ENCODE peak calls at places on chromosomes 2 and 18, in nine cellular contexts. R is lung; D is OCI-LY7; G is HCEC 1CT; O is T-cell; U is stimulated activated CD4-positive, alpha-beta T cell treated with anti-CD3 and anti-CD28 coated beads, Interleukin-15, amount 100 ng/mL, for 1 hour; J is activated CD8-positive, alpha-beta T cell treated with anti-CD3 and anti-CD28 coated beads for 36 hours; A is ELR; C is RPMI7951. H is an unnamed sample.

GRCh38 chr2:181163139-181163538 is 182.7 kb downstream of the UBE2E3 start:
- DNase-seq in U (no peak), O (peak; percentile 20), C (no peak), G (no peak), J (peak; percentile 56), R (no peak), D (no peak), A (no peak), H (no peak)

GRCh38 chr2:52074139-52074719 is 1042.3 kb upstream of the NRXN1 start:
- DNase-seq in C (no peak), O (no peak), J (no peak), A (no peak), U (no peak), D (peak; percentile 81), R (no peak), G (no peak), H (no peak)

GRCh38 chr2:38223256-38223655 is 147.3 kb upstream of the CYP1B1 start:
- DNase-seq in J (no peak), D (no peak), R (no peak), A (no peak), O (no peak), U (no peak), C (no peak), G (no peak), H (no peak)

GRCh38 chr2:196924051-196924450 is 2.5 kb downstream of the PGAP1 start:
- DNase-seq in U (no peak), J (no peak), C (no peak), G (no peak), R (no peak), A (no peak), D (no peak), O (no peak), H (no peak)

GRCh38 chr2:120596191-120596781 is 139.4 kb upstream of the GLI2 start:
- DNase-seq in D (no peak), J (no peak), C (peak; percentile 17), A (no peak), O (no peak), U (no peak), R (no peak), G (no peak), H (no peak)

GRCh38 chr2:6290212-6290611 is 575.5 kb downstream of the CMPK2 start:
- DNase-seq in U (no peak), J (no peak), G (no peak), A (no peak), D (no peak), R (no peak), O (no peak), C (no peak), H (no peak)

GRCh38 chr2:2922156-2922555 is 455.5 kb downstream of the EIPR1 start:
- DNase-seq in J (no peak), G (no peak), R (no peak), U (no peak), O (no peak), C (no peak), D (no peak), A (no peak), H (no peak)

GRCh38 chr2:188524519-188525113 is 232.9 kb downstream of the GULP1 start:
- DNase-seq in D (peak; percentile 40), C (peak; percentile 62), O (no peak), J (peak; percentile 38), U (no peak), R (no peak), G (peak; percentile 66), A (peak; percentile 75), H (peak; percentile 81)

GRCh38 chr2:171154348-171154747 is 6.3 kb downstream of the TLK1 start:
- DNase-seq in D (peak; percentile 48), O (no peak), G (no peak), J (no peak), C (no peak), R (no peak), U (no peak), A (no peak), H (no peak)

GRCh38 chr2:109526442-109526970 is 87.3 kb downstream of the SEPTIN10 start:
- DNase-seq in G (no peak), O (no peak), C (no peak), U (no peak), J (no peak), R (no peak), D (no peak), A (no peak), H (no peak)

GRCh38 chr2:60484080-60484737 is 69.2 kb downstream of the BCL11A start:
- DNase-seq in C (no peak), J (no peak), R (no peak), D (peak; percentile 80), U (no peak), G (no peak), A (peak; percentile 11), O (no peak), H (no peak)

GRCh38 chr2:43307046-43307445 is 80.6 kb upstream of the ZFP36L2 start:
- DNase-seq in G (no peak), R (no peak), J (no peak), C (no peak), A (no peak), U (no peak), D (no peak), O (no peak), H (no peak)

GRCh38 chr2:127651381-127651809 is 5.4 kb downstream of the GPR17 start:
- DNase-seq in R (no peak), C (no peak), A (no peak), O (no peak), D (no peak), U (no peak), J (no peak), G (no peak), H (no peak)

GRCh38 chr2:231532189-231533035 is 2.2 kb upstream of the NMUR1 start:
- DNase-seq in D (no peak), C (no peak), A (no peak), J (no peak), U (no peak), G (no peak), O (no peak), R (no peak), H (no peak)

GRCh38 chr2:222943820-222944219 is 83.0 kb downstream of the ACSL3 start:
- DNase-seq in D (no peak), G (peak; percentile 51), J (no peak), O (no peak), A (peak; percentile 56), U (no peak), C (peak; percentile 34), R (no peak), H (no peak)

GRCh38 chr2:221997683-221998082 is 301.1 kb downstream of the PAX3 start:
- DNase-seq in U (no peak), A (peak; percentile 9), J (no peak), G (no peak), D (no peak), C (no peak), O (no peak), R (no peak), H (no peak)

GRCh38 chr2:180184506-180184905 is 177.4 kb upstream of the CWC22 start:
- DNase-seq in D (no peak), R (no peak), J (no peak), G (peak; percentile 90), U (no peak), O (no peak), C (peak; percentile 2), A (peak; percentile 15), H (no peak)

GRCh38 chr2:29023188-29023587 is 42.1 kb downstream of the TOGARAM2 start:
- DNase-seq in D (no peak), R (no peak), O (no peak), U (no peak), C (no peak), G (no peak), J (no peak), A (no peak), H (no peak)

GRCh38 chr18:2655153-2655953 is at the start of gene SMCHD1:
- DNase-seq in O (peak; percentile 88), R (peak; percentile 90), A (peak; percentile 84), J (peak; percentile 96), D (peak; percentile 87), U (peak; percentile 80), G (peak; percentile 86), C (peak; percentile 75), H (peak; percentile 98)

H was measured in DMS53.